ENCODE peak calls at places on chromosomes 16 and 17, in ten cellular contexts. O is neural progenitor cell, H is body of pancreas, N is glutamatergic neuron, P is GM13976, E is GM06990, Z is psoas muscle, L is mucosa of descending colon, S is natural killer cell, M is heart right ventricle. W is an unnamed sample.

GRCh38 chr17:37239690-37240344 is 136.0 kb upstream of the C17orf78 start:
- DNase-seq in Z (no peak), P (peak), S (no peak), E (no peak), L (no peak), O (peak), N (no peak), H (no peak), M (no peak), W (no peak)

GRCh38 chr17:75979705-75980187 is 706 bp downstream of the TEN1 start:
- DNase-seq in O (no peak), P (no peak), S (no peak), E (no peak), H (no peak), N (no peak), L (no peak), M (no peak), Z (no peak), W (no peak)

GRCh38 chr17:32927724-32928526 is at the start of gene TMEM98:
- DNase-seq in H (peak), N (peak), P (peak), O (peak), M (peak), E (no peak), Z (no peak), L (peak), S (no peak), W (peak)

GRCh38 chr16:84896847-84897246 is 77.1 kb downstream of the CRISPLD2 start:
- DNase-seq in S (no peak), O (no peak), Z (no peak), M (no peak), N (no peak), H (no peak), E (no peak), P (no peak), L (no peak), W (no peak)

GRCh38 chr17:4513113-4514032 is 14.7 kb downstream of the SPNS2 start:
- DNase-seq in Z (no peak), H (peak), N (no peak), P (no peak), O (no peak), E (no peak), M (no peak), L (no peak), S (no peak), W (no peak)

GRCh38 chr17:61002316-61002736 is 324.7 kb downstream of the BCAS3 start:
- DNase-seq in E (no peak), P (no peak), H (no peak), O (peak), M (no peak), L (no peak), N (no peak), S (no peak), Z (no peak), W (no peak)

GRCh38 chr16:74922150-74923138 is 62.5 kb downstream of the WDR59 start:
- DNase-seq in E (no peak), M (no peak), H (peak), N (no peak), L (no peak), P (no peak), S (no peak), Z (no peak), O (no peak), W (no peak)

GRCh38 chr16:20905576-20905975 is 5.0 kb downstream of the LYRM1 start:
- DNase-seq in E (no peak), L (no peak), P (no peak), M (no peak), N (no peak), S (no peak), O (no peak), H (no peak), Z (no peak), W (no peak)

GRCh38 chr17:50460831-50461526 is 7.7 kb downstream of the CHAD start:
- DNase-seq in S (no peak), O (no peak), M (no peak), Z (no peak), L (no peak), P (no peak), H (no peak), N (no peak), E (no peak), W (no peak)

GRCh38 chr16:3754304-3754703 is 37.0 kb upstream of the TRAP1 start:
- DNase-seq in Z (no peak), P (no peak), L (no peak), S (no peak), M (no peak), O (no peak), E (no peak), H (no peak), N (no peak), W (no peak)

GRCh38 chr17:64150237-64151015 is 20.5 kb upstream of the ERN1 start:
- DNase-seq in E (no peak), P (no peak), N (no peak), H (peak), S (no peak), O (no peak), L (no peak), M (no peak), Z (peak), W (no peak)

GRCh38 chr17:64148017-64148631 is 18.2 kb upstream of the ERN1 start:
- DNase-seq in L (no peak), P (no peak), Z (no peak), S (no peak), O (no peak), M (no peak), N (no peak), E (no peak), H (no peak), W (no peak)

GRCh38 chr17:64147110-64148016 is 17.4 kb upstream of the ERN1 start:
- DNase-seq in L (no peak), O (no peak), H (peak), N (no peak), M (no peak), Z (no peak), P (no peak), S (no peak), E (no peak), W (no peak)

GRCh38 chr17:64149196-64149595 is 19.3 kb upstream of the ERN1 start:
- DNase-seq in O (no peak), L (no peak), N (no peak), S (no peak), H (no peak), E (no peak), Z (no peak), P (no peak), M (no peak), W (no peak)

DNA sequence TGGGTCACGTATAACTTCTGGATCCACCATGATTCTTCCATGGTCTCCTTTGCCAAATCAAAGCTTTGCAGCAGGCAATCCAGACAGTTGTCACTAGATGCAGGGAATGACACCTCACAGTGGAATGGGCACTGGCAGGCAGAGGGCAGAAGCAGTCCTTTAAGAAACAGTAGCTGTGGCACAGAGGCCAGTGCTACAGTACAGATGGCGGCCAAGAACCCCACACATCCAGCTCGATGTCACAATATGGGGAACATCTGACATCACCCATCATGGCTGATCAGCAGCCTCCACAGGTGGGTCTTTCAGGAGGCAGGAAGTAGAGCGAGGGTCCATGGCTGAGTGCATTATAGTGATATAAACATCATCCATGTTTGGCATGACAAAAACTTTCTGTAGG is 18.8 kb upstream of the ERN1 start:
- DNase-seq in S (no peak), N (no peak), L (no peak), E (no peak), H (peak), P (no peak), O (no peak), Z (peak), M (no peak), W (peak)
- TF ChIP-seq CTCF in S (no peak), N (no peak), L (no peak), E (no peak), H (peak), P (peak), O (no peak), Z (peak), M (peak), W (no peak)

GRCh38 chr17:29253037-29253436 is 6.4 kb downstream of the CRYBA1 start:
- DNase-seq in L (no peak), H (no peak), N (no peak), O (no peak), M (no peak), Z (no peak), S (no peak), E (no peak), P (no peak), W (no peak)
- TF ChIP-seq CTCF in L (no peak), H (no peak), N (no peak), O (no peak), M (no peak), Z (no peak), S (no peak), E (no peak), P (no peak), W (no peak)

DNA sequence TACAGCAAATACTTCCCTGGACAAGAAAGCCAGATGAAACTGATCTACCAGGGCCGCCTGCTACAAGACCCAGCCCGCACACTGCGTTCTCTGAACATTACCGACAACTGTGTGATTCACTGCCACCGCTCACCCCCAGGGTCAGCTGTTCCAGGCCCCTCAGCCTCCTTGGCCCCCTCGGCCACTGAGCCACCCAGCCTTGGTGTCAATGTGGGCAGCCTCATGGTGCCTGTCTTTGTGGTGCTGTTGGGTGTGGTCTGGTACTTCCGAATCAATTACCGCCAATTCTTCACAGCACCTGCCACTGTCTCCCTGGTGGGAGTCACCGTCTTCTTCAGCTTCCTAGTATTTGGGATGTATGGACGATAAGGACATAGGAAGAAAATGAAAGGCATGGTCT is 3.7 kb downstream of the TMUB2 start:
- DNase-seq in L (no peak), Z (peak), O (no peak), S (no peak), H (no peak), N (no peak), P (no peak), E (no peak), M (no peak), W (no peak)
- TF ChIP-seq CTCF in L (no peak), Z (no peak), O (no peak), S (no peak), H (no peak), N (no peak), P (no peak), E (no peak), M (no peak), W (no peak)

GRCh38 chr16:23433261-23433920 is 19.6 kb downstream of the COG7 start:
- DNase-seq in P (no peak), O (no peak), L (peak), S (no peak), M (no peak), N (no peak), Z (no peak), H (no peak), E (no peak), W (no peak)

GRCh38 chr16:23436992-23437391 is 16.0 kb downstream of the COG7 start:
- DNase-seq in M (no peak), P (no peak), E (no peak), N (no peak), H (no peak), Z (no peak), L (no peak), O (no peak), S (no peak), W (no peak)

GRCh38 chr16:23434380-23434779 is 18.6 kb downstream of the COG7 start:
- DNase-seq in P (peak), Z (no peak), H (peak), E (peak), O (peak), S (no peak), N (no peak), M (no peak), L (no peak), W (no peak)

GRCh38 chr16:23432176-23433128 is 20.5 kb downstream of the COG7 start:
- DNase-seq in L (no peak), S (no peak), M (no peak), O (no peak), P (no peak), N (no peak), E (no peak), H (no peak), Z (no peak), W (no peak)

GRCh38 chr16:23435500-23435899 is 17.5 kb downstream of the COG7 start:
- DNase-seq in N (peak), P (peak), Z (peak), H (peak), O (peak), M (peak), S (peak), L (peak), E (peak), W (peak)
- TF ChIP-seq CTCF in N (peak), P (peak), Z (peak), H (peak), O (peak), M (peak), S (peak), L (peak), E (peak), W (peak)

DNA sequence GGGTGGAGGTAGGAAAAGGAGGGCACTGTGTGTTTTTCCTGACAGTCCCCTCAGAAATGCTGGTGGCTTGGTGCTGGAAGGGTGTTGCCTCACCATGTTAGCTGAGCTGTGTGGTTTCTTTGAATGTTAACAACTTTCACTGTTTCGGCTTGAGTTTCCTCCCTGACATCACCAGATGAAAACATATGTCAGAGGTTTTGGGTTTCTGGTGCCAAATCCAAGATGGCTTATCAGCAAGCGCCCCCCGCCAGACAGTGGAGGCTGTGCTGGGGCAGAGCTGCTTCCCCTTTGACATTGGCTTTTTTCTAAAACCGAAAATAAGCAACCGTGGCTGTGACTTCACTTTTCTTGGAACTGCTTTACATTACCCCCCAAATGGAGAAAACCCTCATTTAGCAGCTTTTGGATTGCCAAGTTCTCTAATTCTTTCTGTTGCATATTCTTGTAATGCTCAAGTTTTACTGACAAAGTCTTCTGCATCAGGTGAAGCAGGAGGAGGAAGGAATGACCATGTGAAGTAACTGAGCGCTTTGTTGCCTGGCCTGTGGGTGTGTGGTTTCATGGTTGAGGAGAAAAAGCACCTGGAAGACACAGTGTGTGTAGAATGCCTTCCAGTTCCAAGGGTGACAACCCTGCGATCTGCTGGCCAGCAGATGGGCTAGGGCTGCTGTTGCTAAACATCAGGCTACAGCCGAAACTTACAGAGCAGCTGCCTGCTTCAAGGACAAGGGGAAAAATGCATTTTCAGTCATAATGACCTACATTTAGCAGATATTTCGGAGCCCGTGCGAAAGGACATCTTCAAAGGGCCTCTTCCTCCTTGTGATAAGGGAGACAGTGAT is 9.7 kb downstream of the RMI2 start:
- DNase-seq in Z (no peak), L (no peak), M (no peak), E (peak), S (peak), N (no peak), P (peak), H (no peak), O (no peak), W (no peak)
- TF ChIP-seq CTCF in Z (no peak), L (no peak), M (no peak), E (peak), S (no peak), N (no peak), P (peak), H (no peak), O (no peak), W (no peak)

GRCh38 chr17:80636356-80637285 is 92.0 kb downstream of the RPTOR start:
- DNase-seq in O (no peak), S (no peak), P (no peak), M (no peak), H (no peak), E (peak), Z (no peak), L (no peak), N (no peak), W (no peak)

GRCh38 chr17:80639658-80640057 is 95.0 kb downstream of the RPTOR start:
- DNase-seq in Z (peak), O (no peak), H (no peak), M (no peak), S (no peak), E (no peak), N (no peak), L (no peak), P (no peak), W (no peak)

GRCh38 chr17:80643700-80644099 is 99.1 kb downstream of the RPTOR start:
- DNase-seq in L (no peak), Z (no peak), E (no peak), P (no peak), M (no peak), H (no peak), N (no peak), S (no peak), O (no peak), W (no peak)

GRCh38 chr17:80637286-80637703 is 92.7 kb downstream of the RPTOR start:
- DNase-seq in N (no peak), E (no peak), H (no peak), P (no peak), S (no peak), L (no peak), O (no peak), M (no peak), Z (peak), W (no peak)

GRCh38 chr17:80640379-80641071 is 95.9 kb downstream of the RPTOR start:
- DNase-seq in Z (peak), E (no peak), P (no peak), N (no peak), O (no peak), H (no peak), S (no peak), M (no peak), L (no peak), W (no peak)
- TF ChIP-seq CTCF in Z (no peak), E (no peak), P (no peak), N (no peak), O (no peak), H (no peak), S (no peak), M (no peak), L (no peak), W (no peak)

DNA sequence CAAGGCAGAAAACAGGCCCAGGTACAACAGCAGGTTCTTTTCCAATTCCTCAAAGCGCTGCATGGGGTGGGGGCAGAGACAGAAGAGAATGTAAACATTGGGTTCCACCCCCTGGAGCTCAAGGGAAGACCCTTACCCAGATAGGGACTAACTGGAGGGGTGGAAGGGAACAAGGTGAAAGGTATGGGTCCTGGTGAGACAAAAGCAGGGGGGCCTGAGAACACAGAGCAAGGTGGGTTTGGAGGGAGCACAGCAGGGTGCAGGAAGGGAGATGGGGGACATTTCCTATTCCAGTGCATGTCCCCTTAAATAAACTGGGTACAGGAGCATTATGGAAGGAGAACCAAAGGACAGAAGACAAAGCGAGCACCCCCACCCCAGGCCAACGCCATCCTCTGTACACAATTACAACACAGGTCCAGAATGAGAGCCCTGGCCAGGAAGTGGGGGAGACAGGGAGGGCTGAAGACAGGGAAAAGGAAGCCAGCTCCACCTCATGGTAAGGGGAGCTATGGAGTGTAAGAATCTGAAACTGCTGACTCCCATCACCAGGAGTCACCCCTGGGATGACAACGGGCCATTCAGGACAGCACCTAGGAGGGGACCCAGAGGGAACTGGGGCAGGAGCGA is 2.1 kb upstream of the CD2BP2 start:
- DNase-seq in N (no peak), P (no peak), M (no peak), S (no peak), H (no peak), Z (peak), L (peak), E (no peak), O (no peak), W (no peak)
- TF ChIP-seq CTCF in N (no peak), P (no peak), M (no peak), S (no peak), H (no peak), Z (no peak), L (no peak), E (no peak), O (no peak), W (no peak)

DNA sequence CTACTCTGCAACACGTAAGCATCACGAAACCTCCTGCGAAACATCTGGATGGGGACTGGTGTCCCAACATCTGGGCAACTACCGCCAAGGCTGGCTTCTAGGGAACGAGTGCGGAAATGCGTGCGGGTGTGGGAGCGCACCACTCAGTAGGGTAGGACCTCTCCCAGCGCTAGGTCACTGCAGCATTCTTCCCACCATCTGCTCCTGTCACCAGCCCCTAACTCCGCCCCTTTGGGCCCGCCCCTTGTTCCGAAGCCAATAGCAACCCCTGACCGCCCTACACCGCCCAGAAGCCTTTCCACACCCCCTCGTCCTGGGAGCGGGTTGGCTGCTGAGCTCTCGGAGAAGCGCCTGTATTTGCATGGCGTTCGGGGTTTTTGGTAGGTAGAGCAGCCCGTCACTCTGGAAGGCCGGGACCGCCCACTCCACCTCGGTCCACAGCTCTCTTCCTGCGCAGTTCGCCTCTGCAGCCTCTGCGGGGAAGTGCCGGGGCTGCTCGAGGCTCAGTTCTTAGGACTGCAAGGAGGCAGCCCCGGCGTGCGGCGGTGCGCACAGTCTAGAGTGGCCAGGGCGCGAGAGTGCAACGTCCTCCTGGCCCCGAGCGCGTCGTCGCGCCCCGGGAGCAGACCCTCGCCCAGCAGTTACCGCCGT is at the start of gene HS3ST3B1:
- DNase-seq in Z (peak), S (peak), N (peak), E (peak), L (peak), P (peak), H (peak), M (peak), O (peak), W (peak)
- TF ChIP-seq CTCF in Z (no peak), S (no peak), N (no peak), E (no peak), L (no peak), P (no peak), H (peak), M (no peak), O (no peak), W (no peak)

GRCh38 chr16:11876306-11876705 is 25.0 kb upstream of the RSL1D1 start:
- DNase-seq in L (no peak), N (no peak), E (no peak), P (no peak), Z (no peak), S (no peak), M (no peak), O (no peak), H (no peak), W (no peak)

GRCh38 chr16:11868412-11868980 is 17.2 kb upstream of the RSL1D1 start:
- DNase-seq in M (no peak), Z (no peak), N (no peak), S (no peak), H (no peak), P (no peak), O (no peak), E (no peak), L (no peak), W (no peak)

GRCh38 chr16:11875721-11876120 is 24.4 kb upstream of the RSL1D1 start:
- DNase-seq in N (no peak), H (no peak), E (no peak), L (no peak), O (no peak), Z (no peak), M (no peak), S (no peak), P (no peak), W (no peak)

GRCh38 chr16:11869657-11870228 is 18.4 kb upstream of the RSL1D1 start:
- DNase-seq in M (no peak), S (no peak), H (no peak), N (no peak), E (no peak), P (no peak), Z (no peak), L (no peak), O (no peak), W (no peak)

GRCh38 chr16:11871193-11871592 is 19.9 kb upstream of the RSL1D1 start:
- DNase-seq in E (no peak), Z (no peak), S (no peak), N (no peak), H (no peak), P (no peak), M (no peak), O (peak), L (no peak), W (peak)
- TF ChIP-seq CTCF in E (peak), Z (no peak), S (no peak), N (peak), H (no peak), P (no peak), M (peak), O (peak), L (no peak), W (peak)

W was measured in H9.